ENCODE peak calls at places on chromosomes 13 and 19, in four cellular contexts. H, I, P and D are unnamed samples.

GRCh38 chr19:18488838-18489626 is 32.8 kb downstream of the ELL start:
- DNase-seq in H (no peak), I (peak), P (peak), D (no peak)

GRCh38 chr19:20247016-20247683 is 80.1 kb downstream of the ZNF486 start:
- DNase-seq in H (peak), I (no peak), P (peak), D (no peak)

GRCh38 chr19:49629659-49630058 is 10.3 kb downstream of the RRAS start:
- DNase-seq in H (no peak), I (no peak), P (no peak), D (no peak)

GRCh38 chr19:35534803-35535480 is 1.7 kb downstream of the GAPDHS start:
- DNase-seq in H (no peak), I (no peak), P (no peak), D (no peak)

GRCh38 chr13:59906413-59907027 is 257.2 kb downstream of the DIAPH3 start:
- DNase-seq in H (no peak), I (no peak), P (peak), D (no peak)

GRCh38 chr13:102487330-102487729 is 85.5 kb upstream of the FGF14 start:
- DNase-seq in H (no peak), I (no peak), P (no peak), D (no peak)

GRCh38 chr13:113489171-113489548 is 1.4 kb downstream of the DCUN1D2 start:
- DNase-seq in H (no peak), I (no peak), P (peak), D (no peak)

GRCh38 chr13:85567909-85568308 is 231.3 kb downstream of the SLITRK6 start:
- DNase-seq in H (no peak), I (no peak), P (no peak), D (no peak)

GRCh38 chr13:104015646-104016396 is 949.6 kb upstream of the SLC10A2 start:
- DNase-seq in H (no peak), I (no peak), P (no peak), D (no peak)

GRCh38 chr19:19027228-19027627 is 6.1 kb downstream of the SUGP2 start:
- DNase-seq in H (no peak), I (no peak), P (no peak), D (no peak)

GRCh38 chr19:40750285-40751064 is at the start of gene ACTMAP:
- DNase-seq in H (peak), I (peak), P (peak), D (peak)
- TF ChIP-seq CTCF in H (no peak), I (no peak), P (no peak), D (no peak)

DNA sequence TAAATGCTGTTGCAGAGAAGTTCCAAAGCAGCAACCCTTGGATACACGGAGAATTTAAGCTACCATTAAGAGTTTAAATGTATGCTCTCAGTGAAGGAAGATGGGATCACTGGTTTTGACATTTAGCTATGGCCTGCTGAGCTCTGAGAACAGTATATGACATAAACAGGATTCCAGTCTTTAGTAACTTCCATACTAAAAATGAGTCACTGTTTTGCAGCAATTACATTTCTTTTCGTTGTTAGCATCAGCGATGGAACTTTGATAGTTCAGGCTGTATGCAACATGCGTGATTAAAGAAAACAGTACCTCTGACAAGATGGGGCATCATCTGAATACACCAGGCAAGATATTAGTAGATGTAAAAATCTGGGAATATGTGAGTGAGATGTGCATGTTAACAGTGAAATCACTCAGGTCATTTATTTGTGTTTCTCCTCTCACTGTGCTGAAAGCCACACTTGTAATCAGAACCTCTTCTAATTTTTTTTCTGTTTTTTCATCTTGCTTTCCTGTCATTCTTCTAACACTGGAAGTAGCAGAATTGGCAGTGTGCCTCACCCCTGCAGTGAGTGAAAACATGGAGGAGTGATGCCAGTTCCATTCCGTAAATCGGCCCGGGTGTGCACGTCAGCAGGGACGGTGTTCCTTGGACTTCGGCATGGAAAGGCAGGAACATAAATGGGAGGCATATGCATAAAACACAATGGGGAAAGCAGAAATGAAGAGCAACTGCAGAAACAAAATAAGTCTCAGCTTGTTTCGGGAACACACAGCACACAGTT is 361.5 kb downstream of the OXGR1 start:
- DNase-seq in H (no peak), I (no peak), P (no peak), D (no peak)
- H3K27ac ChIP-seq in H (no peak), I (no peak), P (no peak), D (no peak)

DNA sequence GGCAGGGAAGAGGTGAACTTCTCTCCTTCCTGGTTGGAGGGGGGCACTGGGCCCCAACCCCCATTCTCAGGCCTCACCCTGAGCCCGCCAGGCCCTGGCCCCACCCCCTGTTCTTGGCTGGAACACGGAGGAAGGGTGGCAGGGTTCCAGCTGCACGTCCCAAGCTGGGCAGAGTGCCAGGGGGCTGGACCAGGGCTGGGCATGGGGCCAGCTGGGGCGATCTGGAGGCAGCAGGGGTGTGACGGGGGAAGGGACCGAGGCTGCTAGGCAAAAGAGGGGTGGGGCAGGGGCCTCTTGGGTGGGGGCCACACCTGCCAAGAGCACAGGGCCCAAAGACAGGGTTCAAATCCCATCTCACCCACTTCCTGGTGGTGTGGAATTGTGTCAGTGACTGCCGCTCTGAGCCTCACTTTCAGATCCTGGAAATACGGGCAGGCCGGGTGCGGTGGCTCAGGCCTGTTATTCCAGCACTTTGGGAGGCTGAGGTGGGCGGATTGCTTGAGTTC is 2.2 kb downstream of the HIF3A start:
- DNase-seq in H (peak), I (peak), P (peak), D (peak)
- TF ChIP-seq CTCF in H (no peak), I (no peak), P (no peak), D (no peak)

DNA sequence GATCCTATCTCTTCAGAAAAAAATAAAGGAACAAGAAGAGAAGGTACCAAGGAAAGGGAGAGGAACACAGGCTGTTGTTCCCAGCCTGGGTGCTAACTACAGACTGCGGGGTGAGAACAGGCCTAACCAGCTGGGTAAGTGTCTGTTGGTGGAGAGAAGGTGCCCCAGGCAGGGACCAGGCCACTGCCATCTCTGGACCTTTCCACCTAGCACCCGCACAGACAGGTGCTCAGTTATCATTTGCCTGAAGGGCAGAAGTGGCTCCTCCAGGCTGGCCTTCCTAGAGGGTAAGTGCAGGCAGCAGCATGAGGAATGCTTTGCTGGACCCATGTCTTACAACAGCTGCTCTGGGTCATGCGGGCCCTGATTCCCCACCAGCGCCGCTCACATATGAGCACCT is 10.1 kb downstream of the DNMT1 start:
- DNase-seq in H (no peak), I (no peak), P (peak), D (no peak)
- H3K27ac ChIP-seq in H (no peak), I (no peak), P (no peak), D (no peak)

GRCh38 chr13:44098559-44098958 is 218.9 kb downstream of the LACC1 start:
- DNase-seq in H (no peak), I (no peak), P (no peak), D (no peak)
- TF ChIP-seq CTCF in H (no peak), I (no peak), P (no peak), D (no peak)

GRCh38 chr13:29587645-29588044 is 7.8 kb downstream of the SLC7A1 start:
- DNase-seq in H (no peak), I (no peak), P (no peak), D (no peak)

GRCh38 chr13:29581666-29582065 is 13.8 kb downstream of the SLC7A1 start:
- DNase-seq in H (no peak), I (no peak), P (no peak), D (peak)

GRCh38 chr13:29579094-29579493 is 16.4 kb downstream of the SLC7A1 start:
- DNase-seq in H (no peak), I (no peak), P (no peak), D (no peak)

GRCh38 chr13:29582171-29582570 is 13.3 kb downstream of the SLC7A1 start:
- DNase-seq in H (no peak), I (peak), P (no peak), D (no peak)

DNA sequence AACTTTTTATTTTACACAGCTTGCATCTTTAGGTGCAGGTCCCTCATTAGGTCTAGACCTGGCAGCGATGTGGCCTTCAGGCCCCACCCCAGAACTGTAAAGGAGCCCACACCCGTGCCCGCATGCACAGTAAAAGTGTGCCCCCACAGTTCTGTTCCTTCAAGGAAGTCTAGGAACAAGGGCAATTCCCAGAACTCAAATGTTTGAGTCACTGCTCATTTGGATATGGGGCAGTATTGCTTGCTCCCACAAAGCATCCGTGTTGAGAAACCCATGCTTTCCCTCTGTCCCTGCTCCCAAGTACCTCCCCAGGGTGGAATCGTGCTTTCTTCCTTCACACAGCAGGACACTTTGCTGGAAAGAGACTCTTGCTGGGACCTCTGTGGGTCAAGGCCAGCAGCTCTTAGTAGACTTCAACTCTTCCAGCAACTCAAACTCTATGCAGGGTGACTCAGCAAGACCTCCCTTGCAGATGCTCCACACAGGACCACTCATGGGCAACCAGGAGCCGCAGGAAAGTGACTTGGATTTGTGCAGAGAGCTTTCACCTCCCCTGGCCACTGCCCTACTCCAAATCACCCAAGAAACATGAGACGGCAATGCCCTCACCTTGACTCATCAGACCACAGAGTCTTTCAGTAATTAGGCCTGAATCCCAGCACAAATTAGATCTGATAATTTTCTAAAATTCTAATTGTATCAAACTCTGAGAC is 12.3 kb downstream of the SLC7A1 start:
- DNase-seq in H (no peak), I (no peak), P (peak), D (no peak)
- H3K27ac ChIP-seq in H (no peak), I (peak), P (peak), D (no peak)

DNA sequence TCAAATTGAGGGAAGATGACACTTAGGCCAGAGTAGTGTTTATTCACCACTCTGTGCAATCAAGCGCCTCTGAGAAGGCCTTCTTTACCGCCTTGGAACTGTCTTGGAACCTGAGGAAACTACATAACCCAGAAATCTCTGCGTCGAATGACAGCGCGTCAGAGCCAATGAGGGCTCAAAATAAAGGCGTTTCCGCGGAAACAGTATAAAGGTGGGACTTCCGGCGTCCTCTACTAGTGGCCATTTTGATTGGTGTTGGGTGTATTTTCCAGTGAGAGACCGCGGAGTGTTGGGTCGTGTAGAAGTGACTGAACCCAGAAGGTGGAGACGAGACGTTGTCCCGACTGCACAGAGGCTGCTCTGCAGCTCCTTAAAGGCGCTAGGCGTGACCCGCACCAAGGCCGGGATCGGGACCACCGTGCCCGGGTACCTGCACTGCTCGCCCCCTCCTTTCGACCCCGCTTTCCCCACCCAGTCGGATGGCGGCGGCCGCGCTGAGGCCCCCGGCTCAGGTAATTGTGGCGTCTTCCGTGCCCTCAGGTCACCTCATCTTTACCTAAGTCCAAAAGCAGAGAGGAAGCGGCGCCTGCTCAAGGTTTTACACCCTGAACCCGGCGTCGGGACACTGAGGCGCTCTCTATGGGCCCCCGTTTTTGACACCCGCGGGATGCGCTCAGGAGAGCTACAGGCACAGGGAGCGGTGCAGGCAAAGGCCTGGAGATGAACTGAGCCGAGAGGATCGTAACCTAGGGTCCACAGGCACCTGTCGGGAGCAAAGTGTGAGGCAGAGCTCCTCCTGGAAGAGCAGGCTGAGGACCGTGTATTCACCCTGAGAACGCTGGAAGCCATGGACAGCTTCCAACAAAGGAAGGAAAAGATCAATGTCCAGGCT is at the start of gene ZNF776:
- DNase-seq in H (peak), I (peak), P (peak), D (peak)
- TF ChIP-seq CTCF in H (no peak), I (no peak), P (no peak), D (no peak)

GRCh38 chr13:43864921-43865320 is 14.6 kb downstream of the CCDC122 start:
- DNase-seq in H (no peak), I (no peak), P (peak), D (no peak)

GRCh38 chr13:43861863-43862262 is 17.7 kb downstream of the CCDC122 start:
- DNase-seq in H (no peak), I (no peak), P (no peak), D (no peak)

DNA sequence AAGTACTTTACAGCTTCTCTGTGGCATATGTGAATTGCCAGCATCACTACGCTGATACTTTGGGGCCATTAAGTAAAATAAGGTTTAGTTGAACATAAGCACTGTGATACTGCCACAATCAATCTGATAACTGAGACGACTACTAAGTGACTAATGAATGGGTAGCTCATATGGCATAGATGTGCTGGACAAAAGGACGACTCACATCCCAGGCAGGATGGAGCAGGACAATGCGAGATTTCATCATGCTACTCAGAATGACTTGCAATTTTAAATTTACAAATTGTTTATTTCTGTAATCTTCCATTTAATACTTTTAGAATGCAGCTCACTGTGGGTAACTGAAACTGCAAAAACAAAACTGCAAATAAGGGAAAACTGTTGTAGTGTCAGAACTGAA is 13.6 kb downstream of the CCDC122 start:
- DNase-seq in H (no peak), I (no peak), P (peak), D (no peak)
- H3K27ac ChIP-seq in H (no peak), I (no peak), P (peak), D (no peak)